ENCODE peak calls at places on chromosomes 6 and 20, in seven cellular contexts. I, S, H, G, Q, O and P are unnamed samples.

GRCh38 chr6:81138236-81138635 is 614.2 kb downstream of the TENT5A start:
- DNase-seq in H (no peak), I (peak), Q (no peak), S (peak), G (peak), O (no peak), P (no peak)

GRCh38 chr6:138417493-138418117 is 13.6 kb downstream of the HEBP2 start:
- DNase-seq in I (no peak), S (no peak), G (no peak), O (no peak), H (no peak), Q (no peak), P (no peak)

GRCh38 chr20:36155991-36156390 is 1.5 kb downstream of the EPB41L1 start:
- DNase-seq in S (no peak), Q (no peak), G (no peak), O (no peak), I (no peak), H (no peak), P (no peak)

GRCh38 chr6:137233561-137234504 is 14.6 kb upstream of the IFNGR1 start:
- DNase-seq in H (no peak), O (peak), S (no peak), I (peak), G (no peak), Q (peak), P (no peak)

GRCh38 chr20:46056970-46057855 is 28.2 kb downstream of the SLC12A5 start:
- DNase-seq in Q (no peak), O (no peak), H (no peak), G (no peak), I (no peak), S (peak), P (peak)

GRCh38 chr6:56727097-56727845 is 84.6 kb upstream of the DST start:
- DNase-seq in G (no peak), H (no peak), S (no peak), Q (no peak), I (no peak), O (no peak), P (no peak)

GRCh38 chr20:50138120-50138478 is 15.4 kb downstream of the PEDS1 start:
- DNase-seq in S (no peak), I (no peak), O (no peak), Q (no peak), H (no peak), G (no peak), P (no peak)

GRCh38 chr6:143744593-143745151 is 66.9 kb downstream of the PHACTR2 start:
- DNase-seq in I (peak), G (no peak), Q (no peak), H (no peak), S (no peak), O (no peak), P (no peak)

GRCh38 chr6:108799356-108799720 is 48.9 kb upstream of the ARMC2 start:
- DNase-seq in Q (no peak), I (no peak), H (no peak), O (no peak), G (no peak), S (no peak), P (no peak)

GRCh38 chr6:25601797-25602679 is 50.0 kb upstream of the SCGN start:
- DNase-seq in H (peak), I (peak), O (peak), Q (peak), S (no peak), G (peak), P (no peak)

GRCh38 chr20:23995905-23996666 is 7.5 kb upstream of the GGTLC1 start:
- DNase-seq in O (no peak), Q (no peak), S (peak), G (peak), I (no peak), H (peak), P (no peak)

GRCh38 chr6:108622601-108623335 is 62.1 kb downstream of the FOXO3 start:
- DNase-seq in O (peak), G (no peak), S (peak), I (peak), Q (peak), H (no peak), P (no peak)

GRCh38 chr6:42028234-42029061 is 21.9 kb upstream of the TAF8 start:
- DNase-seq in O (no peak), I (peak), H (peak), S (no peak), G (no peak), Q (no peak), P (no peak)

GRCh38 chr6:146441907-146442306 is 101.7 kb upstream of the RAB32 start:
- DNase-seq in G (no peak), I (no peak), H (no peak), O (no peak), Q (no peak), S (no peak), P (no peak)

GRCh38 chr6:170031096-170031471 is 259.8 kb downstream of the DLL1 start:
- DNase-seq in S (peak), H (no peak), Q (no peak), I (peak), G (peak), O (no peak), P (no peak)

GRCh38 chr6:45441811-45442453 is 64.2 kb upstream of the SUPT3H start:
- DNase-seq in G (no peak), S (no peak), I (no peak), O (no peak), H (no peak), Q (no peak), P (no peak)

GRCh38 chr20:9363673-9364072 is 150.7 kb upstream of the LAMP5 start:
- DNase-seq in H (no peak), G (peak), I (no peak), S (no peak), Q (no peak), O (no peak), P (no peak)

GRCh38 chr6:69456086-69456485 is 340.7 kb downstream of the LMBRD1 start:
- DNase-seq in O (no peak), Q (no peak), S (no peak), H (no peak), I (no peak), G (peak), P (no peak)

GRCh38 chr6:109445382-109445781 is 4.9 kb downstream of the SMPD2 start:
- DNase-seq in S (no peak), O (no peak), I (no peak), H (no peak), G (no peak), Q (no peak), P (no peak)

GRCh38 chr6:90144928-90145520 is 151.6 kb downstream of the BACH2 start:
- DNase-seq in Q (no peak), S (no peak), H (no peak), G (no peak), I (no peak), O (no peak), P (no peak)

GRCh38 chr20:46820682-46821081 is 74.0 kb upstream of the EYA2 start:
- DNase-seq in I (no peak), O (no peak), S (no peak), Q (no peak), G (no peak), H (no peak), P (no peak)

GRCh38 chr6:166542580-166542912 is 43.9 kb downstream of the RAMACL start:
- DNase-seq in G (no peak), H (no peak), O (no peak), I (no peak), Q (no peak), S (no peak), P (peak)

GRCh38 chr20:8434326-8434876 is 302.3 kb downstream of the PLCB1 start:
- DNase-seq in Q (no peak), G (no peak), S (no peak), O (no peak), I (no peak), H (no peak), P (no peak)

GRCh38 chr20:20743511-20744169 is 31.2 kb upstream of the RALGAPA2 start:
- DNase-seq in I (no peak), O (no peak), G (peak), H (no peak), S (peak), Q (no peak), P (peak)

GRCh38 chr6:1722801-1723200 is 113.1 kb downstream of the FOXC1 start:
- DNase-seq in O (no peak), S (no peak), G (no peak), I (no peak), Q (no peak), H (no peak), P (no peak)

GRCh38 chr6:168524644-168525043 is 83.7 kb downstream of the SMOC2 start:
- DNase-seq in H (no peak), O (no peak), I (no peak), S (no peak), Q (no peak), G (peak), P (peak)

GRCh38 chr20:919491-919916 is 3.4 kb upstream of the ANGPT4 start:
- DNase-seq in Q (no peak), I (peak), G (no peak), O (no peak), S (no peak), H (no peak), P (no peak)

GRCh38 chr20:21103582-21104465 is 2.3 kb downstream of the LINC00237 start:
- DNase-seq in S (no peak), H (no peak), O (no peak), I (no peak), G (no peak), Q (no peak), P (peak)

GRCh38 chr6:156807028-156807427 is 29.9 kb downstream of the ARID1B start:
- DNase-seq in S (no peak), G (no peak), Q (no peak), H (no peak), I (no peak), O (no peak), P (no peak)

GRCh38 chr6:68326762-68327161 is 308.3 kb upstream of the ADGRB3 start:
- DNase-seq in O (no peak), I (no peak), H (no peak), S (no peak), G (no peak), Q (no peak), P (no peak)

GRCh38 chr6:92848459-92848858 is 570.9 kb downstream of the EPHA7 start:
- DNase-seq in O (no peak), G (no peak), I (no peak), Q (no peak), S (no peak), H (no peak), P (no peak)

GRCh38 chr6:148657053-148657452 is 89.8 kb upstream of the UST start:
- DNase-seq in H (no peak), G (no peak), S (peak), I (peak), Q (peak), O (no peak), P (no peak)

GRCh38 chr6:91155129-91155528 is 568.3 kb upstream of the MAP3K7 start:
- DNase-seq in H (no peak), G (no peak), O (no peak), S (no peak), Q (no peak), I (no peak), P (peak)

GRCh38 chr20:3071610-3072529 is at the start of gene OXT:
- DNase-seq in S (no peak), H (peak), I (no peak), O (no peak), Q (no peak), G (no peak), P (peak)

GRCh38 chr6:128412680-128413079 is 107.7 kb downstream of the PTPRK start:
- DNase-seq in O (no peak), S (no peak), Q (no peak), I (no peak), H (no peak), G (no peak), P (no peak)